ENCODE peak calls at places on chromosomes 5 and 9, in six cellular contexts. V is T-helper 2 cell, F is Kasumi-1, U is amygdala, T is mucosa of descending colon, E is anterior cingulate cortex. P is an unnamed sample.

GRCh38 chr5:78566747-78567449 is 81.7 kb downstream of the LHFPL2 start:
- DNase-seq in V (no peak), F (no peak), U (no peak), T (no peak), E (no peak), P (no peak)

GRCh38 chr5:135245521-135246499 is 153.2 kb downstream of the MACROH2A1 start:
- DNase-seq in V (no peak), F (no peak), U (no peak), T (peak), E (no peak), P (no peak)

GRCh38 chr5:178182158-178182876 is 4.9 kb downstream of the GMCL2 start:
- DNase-seq in V (no peak), F (peak), U (no peak), T (no peak), E (no peak), P (no peak)

GRCh38 chr9:110308504-110309109 is 29.1 kb downstream of the TXNDC8 start:
- DNase-seq in V (no peak), F (no peak), U (no peak), T (no peak), E (no peak), P (no peak)

GRCh38 chr9:85414399-85414798 is 327.4 kb downstream of the AGTPBP1 start:
- DNase-seq in V (no peak), F (no peak), U (no peak), T (no peak), E (no peak), P (no peak)

GRCh38 chr9:114694146-114694545 is 12.2 kb upstream of the TEX48 start:
- DNase-seq in V (no peak), F (no peak), U (no peak), T (no peak), E (no peak), P (no peak)

GRCh38 chr5:123807177-123807900 is 295.4 kb downstream of the CSNK1G3 start:
- DNase-seq in V (no peak), F (no peak), U (no peak), T (peak), E (no peak), P (no peak)

GRCh38 chr5:168353216-168353957 is 61.9 kb downstream of the WWC1 start:
- DNase-seq in V (no peak), F (no peak), U (no peak), T (peak), E (no peak), P (no peak)

GRCh38 chr5:58462154-58462553 is 2.3 kb upstream of the PLK2 start:
- DNase-seq in V (no peak), F (no peak), U (no peak), T (peak), E (no peak), P (no peak)

GRCh38 chr5:171927345-171927941 is 79.0 kb downstream of the FBXW11 start:
- DNase-seq in V (no peak), F (peak), U (no peak), T (no peak), E (no peak), P (no peak)

GRCh38 chr9:35489313-35490154 is at the start of gene RUSC2:
- DNase-seq in V (no peak), F (peak), U (peak), T (peak), E (peak), P (peak)

GRCh38 chr9:131809941-131810344 is 70.1 kb upstream of the RAPGEF1 start:
- DNase-seq in V (no peak), F (no peak), U (no peak), T (no peak), E (no peak), P (no peak)

GRCh38 chr9:97982191-97982718 is 886 bp upstream of the ANP32B start:
- DNase-seq in V (no peak), F (no peak), U (no peak), T (peak), E (no peak), P (no peak)

P was measured in Right ventricle myocardium inferior.